ENCODE peak calls at places on chromosomes 7 and 10, in six cellular contexts. One of them, this sample, is unnamed.

GRCh38 chr7:24365606-24366005 is 81.6 kb downstream of the NPY start:
- DNase-seq in heart left ventricle: no peak
- DNase-seq in fibroblast of gingiva: no peak
- DNase-seq in mucosa of gallbladder: no peak
- DNase-seq in stimulated activated CD8-positive, alpha-beta memory T cell treated with anti-CD3 and anti-CD28 coated beads, Interleukin-2, amount 100 ng/mL, for 48 hours: no peak
- DNase-seq in lung: no peak
- DNase-seq in this sample: no peak

GRCh38 chr7:26348234-26348851 is 56.7 kb downstream of the SNX10 start:
- DNase-seq in fibroblast of gingiva: no peak
- DNase-seq in lung: no peak
- DNase-seq in mucosa of gallbladder: no peak
- DNase-seq in stimulated activated CD8-positive, alpha-beta memory T cell treated with anti-CD3 and anti-CD28 coated beads, Interleukin-2, amount 100 ng/mL, for 48 hours: no peak
- DNase-seq in heart left ventricle: no peak
- DNase-seq in this sample: no peak

GRCh38 chr10:82815680-82816079 is 940.7 kb downstream of the NRG3 start:
- DNase-seq in mucosa of gallbladder: no peak
- DNase-seq in heart left ventricle: no peak
- DNase-seq in fibroblast of gingiva: no peak
- DNase-seq in stimulated activated CD8-positive, alpha-beta memory T cell treated with anti-CD3 and anti-CD28 coated beads, Interleukin-2, amount 100 ng/mL, for 48 hours: no peak
- DNase-seq in lung: no peak
- DNase-seq in this sample: no peak

GRCh38 chr10:71258446-71259145 is 46.2 kb downstream of the UNC5B start:
- DNase-seq in lung: no peak
- DNase-seq in fibroblast of gingiva: no peak
- DNase-seq in heart left ventricle: no peak
- DNase-seq in mucosa of gallbladder: no peak
- DNase-seq in stimulated activated CD8-positive, alpha-beta memory T cell treated with anti-CD3 and anti-CD28 coated beads, Interleukin-2, amount 100 ng/mL, for 48 hours: no peak
- DNase-seq in this sample: no peak

GRCh38 chr7:120794100-120794729 is 63.7 kb downstream of the TSPAN12 start:
- DNase-seq in lung: no peak
- DNase-seq in heart left ventricle: no peak
- DNase-seq in mucosa of gallbladder: no peak
- DNase-seq in stimulated activated CD8-positive, alpha-beta memory T cell treated with anti-CD3 and anti-CD28 coated beads, Interleukin-2, amount 100 ng/mL, for 48 hours: no peak
- DNase-seq in fibroblast of gingiva: peak
- DNase-seq in this sample: no peak

GRCh38 chr7:99244942-99245341 is 27.7 kb upstream of the MYH16 start:
- DNase-seq in fibroblast of gingiva: no peak
- DNase-seq in heart left ventricle: no peak
- DNase-seq in mucosa of gallbladder: no peak
- DNase-seq in stimulated activated CD8-positive, alpha-beta memory T cell treated with anti-CD3 and anti-CD28 coated beads, Interleukin-2, amount 100 ng/mL, for 48 hours: no peak
- DNase-seq in lung: no peak
- DNase-seq in this sample: no peak

GRCh38 chr10:18164093-18164492 is 23.9 kb downstream of the CACNB2 start:
- DNase-seq in mucosa of gallbladder: no peak
- DNase-seq in stimulated activated CD8-positive, alpha-beta memory T cell treated with anti-CD3 and anti-CD28 coated beads, Interleukin-2, amount 100 ng/mL, for 48 hours: no peak
- DNase-seq in heart left ventricle: no peak
- DNase-seq in fibroblast of gingiva: peak
- DNase-seq in lung: no peak
- DNase-seq in this sample: peak

GRCh38 chr7:13258386-13258785 is 571.0 kb downstream of the ARL4A start:
- DNase-seq in stimulated activated CD8-positive, alpha-beta memory T cell treated with anti-CD3 and anti-CD28 coated beads, Interleukin-2, amount 100 ng/mL, for 48 hours: no peak
- DNase-seq in fibroblast of gingiva: no peak
- DNase-seq in lung: no peak
- DNase-seq in heart left ventricle: no peak
- DNase-seq in mucosa of gallbladder: no peak
- DNase-seq in this sample: no peak

GRCh38 chr7:106610996-106611886 is 49.7 kb downstream of the CCDC71L start:
- DNase-seq in heart left ventricle: no peak
- DNase-seq in stimulated activated CD8-positive, alpha-beta memory T cell treated with anti-CD3 and anti-CD28 coated beads, Interleukin-2, amount 100 ng/mL, for 48 hours: no peak
- DNase-seq in mucosa of gallbladder: no peak
- DNase-seq in lung: no peak
- DNase-seq in fibroblast of gingiva: peak
- DNase-seq in this sample: no peak

GRCh38 chr10:104077282-104078151 is 8.2 kb downstream of the COL17A1 start:
- DNase-seq in mucosa of gallbladder: no peak
- DNase-seq in fibroblast of gingiva: peak
- DNase-seq in lung: no peak
- DNase-seq in stimulated activated CD8-positive, alpha-beta memory T cell treated with anti-CD3 and anti-CD28 coated beads, Interleukin-2, amount 100 ng/mL, for 48 hours: no peak
- DNase-seq in heart left ventricle: no peak
- DNase-seq in this sample: no peak

GRCh38 chr10:132456881-132457280 is 59.9 kb downstream of the PWWP2B start:
- DNase-seq in fibroblast of gingiva: no peak
- DNase-seq in heart left ventricle: peak
- DNase-seq in lung: no peak
- DNase-seq in stimulated activated CD8-positive, alpha-beta memory T cell treated with anti-CD3 and anti-CD28 coated beads, Interleukin-2, amount 100 ng/mL, for 48 hours: no peak
- DNase-seq in mucosa of gallbladder: no peak
- DNase-seq in this sample: no peak

GRCh38 chr7:35754741-35755140 is 46.1 kb upstream of the SEPTIN7 start:
- DNase-seq in mucosa of gallbladder: no peak
- DNase-seq in fibroblast of gingiva: peak
- DNase-seq in heart left ventricle: no peak
- DNase-seq in lung: no peak
- DNase-seq in stimulated activated CD8-positive, alpha-beta memory T cell treated with anti-CD3 and anti-CD28 coated beads, Interleukin-2, amount 100 ng/mL, for 48 hours: no peak
- DNase-seq in this sample: no peak

GRCh38 chr7:157360483-157361025 is 23.8 kb downstream of the DNAJB6 start:
- DNase-seq in lung: no peak
- DNase-seq in mucosa of gallbladder: no peak
- DNase-seq in stimulated activated CD8-positive, alpha-beta memory T cell treated with anti-CD3 and anti-CD28 coated beads, Interleukin-2, amount 100 ng/mL, for 48 hours: no peak
- DNase-seq in fibroblast of gingiva: no peak
- DNase-seq in heart left ventricle: no peak
- DNase-seq in this sample: no peak

GRCh38 chr10:79153753-79154152 is 85.0 kb downstream of the ZMIZ1 start:
- DNase-seq in heart left ventricle: peak
- DNase-seq in lung: no peak
- DNase-seq in mucosa of gallbladder: no peak
- DNase-seq in stimulated activated CD8-positive, alpha-beta memory T cell treated with anti-CD3 and anti-CD28 coated beads, Interleukin-2, amount 100 ng/mL, for 48 hours: no peak
- DNase-seq in fibroblast of gingiva: peak
- DNase-seq in this sample: no peak

GRCh38 chr10:118311505-118311904 is 30.6 kb downstream of the FAM204A start:
- DNase-seq in heart left ventricle: no peak
- DNase-seq in mucosa of gallbladder: no peak
- DNase-seq in lung: no peak
- DNase-seq in stimulated activated CD8-positive, alpha-beta memory T cell treated with anti-CD3 and anti-CD28 coated beads, Interleukin-2, amount 100 ng/mL, for 48 hours: no peak
- DNase-seq in fibroblast of gingiva: no peak
- DNase-seq in this sample: no peak

GRCh38 chr7:5695037-5695708 is 86.3 kb downstream of the RNF216 start:
- DNase-seq in stimulated activated CD8-positive, alpha-beta memory T cell treated with anti-CD3 and anti-CD28 coated beads, Interleukin-2, amount 100 ng/mL, for 48 hours: peak
- DNase-seq in heart left ventricle: peak
- DNase-seq in fibroblast of gingiva: peak
- DNase-seq in mucosa of gallbladder: peak
- DNase-seq in lung: no peak
- DNase-seq in this sample: no peak

GRCh38 chr10:76973515-76974289 is 663.9 kb downstream of the KCNMA1 start:
- DNase-seq in heart left ventricle: no peak
- DNase-seq in stimulated activated CD8-positive, alpha-beta memory T cell treated with anti-CD3 and anti-CD28 coated beads, Interleukin-2, amount 100 ng/mL, for 48 hours: no peak
- DNase-seq in lung: no peak
- DNase-seq in fibroblast of gingiva: peak
- DNase-seq in mucosa of gallbladder: no peak
- DNase-seq in this sample: no peak

GRCh38 chr7:116776610-116777289 is 85.6 kb upstream of the CAPZA2 start:
- DNase-seq in fibroblast of gingiva: peak
- DNase-seq in stimulated activated CD8-positive, alpha-beta memory T cell treated with anti-CD3 and anti-CD28 coated beads, Interleukin-2, amount 100 ng/mL, for 48 hours: no peak
- DNase-seq in heart left ventricle: no peak
- DNase-seq in mucosa of gallbladder: peak
- DNase-seq in lung: no peak
- DNase-seq in this sample: no peak

GRCh38 chr10:89389254-89389653 is 3.2 kb upstream of the IFIT1 start:
- DNase-seq in lung: no peak
- DNase-seq in fibroblast of gingiva: peak
- DNase-seq in mucosa of gallbladder: no peak
- DNase-seq in heart left ventricle: no peak
- DNase-seq in stimulated activated CD8-positive, alpha-beta memory T cell treated with anti-CD3 and anti-CD28 coated beads, Interleukin-2, amount 100 ng/mL, for 48 hours: no peak
- DNase-seq in this sample: peak

GRCh38 chr7:36396150-36396549 is 6.5 kb downstream of the ANLN start:
- DNase-seq in stimulated activated CD8-positive, alpha-beta memory T cell treated with anti-CD3 and anti-CD28 coated beads, Interleukin-2, amount 100 ng/mL, for 48 hours: no peak
- DNase-seq in lung: no peak
- DNase-seq in heart left ventricle: no peak
- DNase-seq in fibroblast of gingiva: no peak
- DNase-seq in mucosa of gallbladder: no peak
- DNase-seq in this sample: no peak

GRCh38 chr10:16910795-16911164 is 93.6 kb upstream of the RSU1 start:
- DNase-seq in mucosa of gallbladder: no peak
- DNase-seq in stimulated activated CD8-positive, alpha-beta memory T cell treated with anti-CD3 and anti-CD28 coated beads, Interleukin-2, amount 100 ng/mL, for 48 hours: no peak
- DNase-seq in fibroblast of gingiva: no peak
- DNase-seq in lung: no peak
- DNase-seq in heart left ventricle: no peak
- DNase-seq in this sample: no peak